ENCODE peak calls at places on chromosomes 4 and X, in four cellular contexts. J is natural killer cell, K is fibroblast of the aortic adventitia, H is left ventricle myocardium inferior. E is an unnamed sample.

GRCh38 chr4:6909970-6910339 is 329 bp downstream of the TBC1D14 start:
- DNase-seq in J (no peak), K (no peak), H (peak; percentile 56), E (no peak)

GRCh38 chr4:8725071-8725841 is 132.7 kb downstream of the CPZ start:
- DNase-seq in J (no peak), K (no peak), H (no peak), E (peak; percentile 43)

GRCh38 chrX:23662853-23663252 is 4.4 kb upstream of the PRDX4 start:
- DNase-seq in J (no peak), K (peak; percentile 57), H (no peak), E (no peak)

GRCh38 chrX:6169407-6169806 is 59.3 kb downstream of the NLGN4X start:
- DNase-seq in J (no peak), K (no peak), H (no peak), E (no peak)

GRCh38 chrX:107731831-107732502 is 43.6 kb downstream of the TSC22D3 start:
- DNase-seq in J (no peak), K (peak; percentile 90), H (peak; percentile 87), E (no peak)

GRCh38 chrX:54842638-54843037 is 35.1 kb downstream of the MAGED2 start:
- DNase-seq in J (no peak), K (no peak), H (no peak), E (no peak)

GRCh38 chr4:38326499-38326898 is 337.5 kb upstream of the KLF3 start:
- DNase-seq in J (no peak), K (no peak), H (no peak), E (no peak)

GRCh38 chr4:60948008-60948407 is 252.1 kb upstream of the ADGRL3 start:
- DNase-seq in J (no peak), K (no peak), H (no peak), E (no peak)

GRCh38 chr4:99144070-99144469 is at the start of gene ADH4:
- DNase-seq in J (no peak), K (peak; percentile 53), H (no peak), E (no peak)

GRCh38 chr4:180164799-180165198 is 2078.4 kb upstream of the TENM3 start:
- DNase-seq in J (no peak), K (no peak), H (no peak), E (no peak)

GRCh38 chr4:84968936-84969335 is 2.4 kb upstream of the WDFY3 start:
- DNase-seq in J (no peak), K (peak; percentile 21), H (no peak), E (no peak)

GRCh38 chr4:62526671-62527070 is 1326.5 kb downstream of the ADGRL3 start:
- DNase-seq in J (no peak), K (no peak), H (no peak), E (no peak)

GRCh38 chr4:6018331-6018730 is at the start of gene C4orf50:
- DNase-seq in J (no peak), K (no peak), H (no peak), E (no peak)

GRCh38 chrX:374566-374965 is 12.1 kb downstream of the PPP2R3B start:
- DNase-seq in J (no peak), K (no peak), H (no peak), E (no peak)

GRCh38 chrX:107654778-107655761 is 26.8 kb downstream of the PRPS1 start:
- DNase-seq in J (peak; percentile 52), K (peak; percentile 92), H (peak; percentile 49), E (peak; percentile 56)

GRCh38 chr4:7960790-7961655 is 21.4 kb upstream of the AFAP1 start:
- DNase-seq in J (no peak), K (peak; percentile 100), H (no peak), E (no peak)

GRCh38 chr4:87949961-87950360 is 25.6 kb upstream of the SPP1 start:
- DNase-seq in J (no peak), K (peak; percentile 31), H (no peak), E (no peak)

GRCh38 chrX:115960440-115961084 is 210.0 kb upstream of the AGTR2 start:
- DNase-seq in J (no peak), K (no peak), H (no peak), E (no peak)

GRCh38 chrX:43493751-43494150 is 162.3 kb upstream of the MAOA start:
- DNase-seq in J (no peak), K (no peak), H (no peak), E (no peak)

GRCh38 chrX:150525061-150525919 is 43.1 kb upstream of the MTM1 start:
- DNase-seq in J (no peak), K (no peak), H (peak; percentile 56), E (no peak)

GRCh38 chr4:95694411-95694810 is 145.5 kb upstream of the PDHA2 start:
- DNase-seq in J (no peak), K (no peak), H (no peak), E (no peak)

GRCh38 chr4:154029171-154029570 is 240.3 kb upstream of the SFRP2 start:
- DNase-seq in J (no peak), K (no peak), H (no peak), E (no peak)

GRCh38 chr4:76585897-76586360 is 150.9 kb downstream of the SHROOM3 start:
- DNase-seq in J (peak; percentile 21), K (no peak), H (peak; percentile 70), E (no peak)

GRCh38 chr4:111618908-111619307 is 526.3 kb upstream of the FAM241A start:
- DNase-seq in J (no peak), K (peak; percentile 31), H (no peak), E (no peak)

GRCh38 chr4:176676901-176677300 is 115.8 kb downstream of the VEGFC start:
- DNase-seq in J (no peak), K (no peak), H (no peak), E (no peak)

GRCh38 chrX:103367502-103367901 is 8.8 kb upstream of the BEX3 start:
- DNase-seq in J (no peak), K (no peak), H (no peak), E (no peak)

GRCh38 chr4:125519376-125520171 is 204.8 kb downstream of the FAT4 start:
- DNase-seq in J (no peak), K (no peak), H (no peak), E (no peak)

DNA sequence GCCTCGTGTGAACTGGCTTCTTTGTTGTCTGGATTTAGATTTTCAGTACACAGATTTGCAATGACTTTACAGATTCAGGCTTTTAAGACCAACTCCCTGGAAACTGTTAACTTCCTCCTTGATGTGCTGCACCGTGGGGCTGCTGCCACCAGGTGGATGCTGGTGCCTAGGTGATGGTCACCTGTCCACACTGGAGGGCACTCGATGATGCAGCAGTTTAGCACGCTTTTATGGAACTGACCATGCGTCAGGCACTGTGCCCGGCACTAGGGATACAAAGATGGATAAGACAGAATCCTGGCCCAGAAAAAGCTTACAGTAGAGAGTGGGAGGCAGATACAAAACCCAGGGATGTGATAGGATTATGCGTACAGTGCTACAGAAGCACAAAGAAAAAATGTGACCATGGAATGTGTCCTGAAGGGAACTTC is 180.7 kb downstream of the CEP135 start:
- DNase-seq in J (no peak), K (no peak), H (no peak), E (no peak)
- TF ChIP-seq CTCF in J (no peak), K (peak; percentile 9), H (no peak), E (peak; percentile 24)

DNA sequence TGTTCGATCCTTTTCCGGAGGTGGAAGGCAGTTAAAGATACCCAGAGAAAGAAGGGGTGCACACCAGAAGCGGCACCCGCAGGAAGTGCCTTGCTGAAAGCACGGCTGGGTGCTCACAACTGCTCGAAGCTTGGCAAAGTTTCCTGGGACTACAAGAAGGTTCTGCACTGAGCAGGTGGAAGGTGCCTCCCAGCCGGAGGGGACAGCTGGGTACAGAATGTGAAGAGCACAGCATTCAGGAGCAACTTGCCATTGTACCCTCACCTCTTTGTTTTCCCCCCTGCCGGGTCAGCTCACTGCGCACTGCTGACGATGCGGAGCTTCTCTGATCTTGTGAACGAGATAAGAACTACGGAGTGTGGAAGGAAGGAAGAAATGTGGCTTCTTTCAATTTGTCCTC is 289.2 kb downstream of the FBXW7 start:
- DNase-seq in J (no peak), K (no peak), H (no peak), E (no peak)
- TF ChIP-seq CTCF in J (no peak), K (no peak), H (no peak), E (no peak)

GRCh38 chrX:75156537-75156945 is 458 bp upstream of the ABCB7 start:
- DNase-seq in J (no peak), K (peak; percentile 52), H (no peak), E (no peak)

GRCh38 chrX:75155454-75155829 is 641 bp downstream of the ABCB7 start:
- DNase-seq in J (no peak), K (peak; percentile 4), H (no peak), E (no peak)

GRCh38 chrX:75154871-75155270 is 1.2 kb downstream of the ABCB7 start:
- DNase-seq in J (no peak), K (no peak), H (no peak), E (no peak)

GRCh38 chrX:75158054-75158453 is 2.0 kb upstream of the ABCB7 start:
- DNase-seq in J (no peak), K (no peak), H (no peak), E (no peak)

GRCh38 chrX:75155830-75156525 is at the start of gene ABCB7:
- DNase-seq in J (peak; percentile 47), K (peak; percentile 82), H (peak; percentile 32), E (peak; percentile 50)
- TF ChIP-seq CTCF in J (no peak), K (peak; percentile 23), H (peak; percentile 33), E (no peak)

GRCh38 chr4:103046416-103047290 is 27.1 kb upstream of the SLC9B1 start:
- DNase-seq in J (no peak), K (peak; percentile 58), H (no peak), E (no peak)
- TF ChIP-seq CTCF in J (peak; percentile 70), K (peak; percentile 84), H (peak; percentile 77), E (peak; percentile 90)

GRCh38 chr4:140743194-140743931 is 12.8 kb downstream of the TBC1D9 start:
- DNase-seq in J (no peak), K (no peak), H (no peak), E (peak; percentile 55)
- TF ChIP-seq CTCF in J (no peak), K (peak; percentile 31), H (peak; percentile 40), E (peak; percentile 32)